ENCODE peak calls at places on chromosomes 5 and 9, in five cellular contexts. One of them, this sample, is unnamed.

GRCh38 chr9:136605966-136606365 is 56.8 kb upstream of the EGFL7 start:
- DNase-seq in activated T-cell treated with anti-CD3 and anti-CD28 coated beads, Interleukin-2, amount 50 U/mL, for 24 hours: no peak
- DNase-seq in naive thymus-derived CD4-positive, alpha-beta T cell: no peak
- DNase-seq in GM03348: no peak
- DNase-seq in A549: no peak
- DNase-seq in this sample: no peak

GRCh38 chr5:174610968-174611367 is 113.4 kb upstream of the MSX2 start:
- DNase-seq in activated T-cell treated with anti-CD3 and anti-CD28 coated beads, Interleukin-2, amount 50 U/mL, for 24 hours: no peak
- DNase-seq in naive thymus-derived CD4-positive, alpha-beta T cell: no peak
- DNase-seq in GM03348: no peak
- DNase-seq in A549: no peak
- DNase-seq in this sample: peak; percentile 40

GRCh38 chr5:96294887-96295209 is 138.2 kb downstream of the PCSK1 start:
- DNase-seq in activated T-cell treated with anti-CD3 and anti-CD28 coated beads, Interleukin-2, amount 50 U/mL, for 24 hours: no peak
- DNase-seq in naive thymus-derived CD4-positive, alpha-beta T cell: no peak
- DNase-seq in GM03348: no peak
- DNase-seq in A549: no peak
- DNase-seq in this sample: no peak

GRCh38 chr9:132670816-132671371 is 630 bp downstream of the GTF3C4 start:
- DNase-seq in activated T-cell treated with anti-CD3 and anti-CD28 coated beads, Interleukin-2, amount 50 U/mL, for 24 hours: no peak
- DNase-seq in naive thymus-derived CD4-positive, alpha-beta T cell: peak; percentile 19
- DNase-seq in GM03348: peak; percentile 50
- DNase-seq in A549: peak; percentile 26
- DNase-seq in this sample: no peak

GRCh38 chr5:175444060-175444904 is at the start of gene DRD1:
- DNase-seq in activated T-cell treated with anti-CD3 and anti-CD28 coated beads, Interleukin-2, amount 50 U/mL, for 24 hours: peak; percentile 81
- DNase-seq in naive thymus-derived CD4-positive, alpha-beta T cell: peak; percentile 39
- DNase-seq in GM03348: peak; percentile 67
- DNase-seq in A549: peak; percentile 50
- DNase-seq in this sample: no peak

GRCh38 chr5:101942321-101942882 is 353.7 kb downstream of the SLCO4C1 start:
- DNase-seq in activated T-cell treated with anti-CD3 and anti-CD28 coated beads, Interleukin-2, amount 50 U/mL, for 24 hours: no peak
- DNase-seq in naive thymus-derived CD4-positive, alpha-beta T cell: no peak
- DNase-seq in GM03348: no peak
- DNase-seq in A549: peak; percentile 45
- DNase-seq in this sample: no peak

GRCh38 chr9:71921190-71921814 is 9.9 kb downstream of the C9orf85 start:
- DNase-seq in activated T-cell treated with anti-CD3 and anti-CD28 coated beads, Interleukin-2, amount 50 U/mL, for 24 hours: no peak
- DNase-seq in naive thymus-derived CD4-positive, alpha-beta T cell: no peak
- DNase-seq in GM03348: no peak
- DNase-seq in A549: no peak
- DNase-seq in this sample: no peak

GRCh38 chr9:93594041-93594756 is 17.8 kb downstream of the PHF2 start:
- DNase-seq in activated T-cell treated with anti-CD3 and anti-CD28 coated beads, Interleukin-2, amount 50 U/mL, for 24 hours: no peak
- DNase-seq in naive thymus-derived CD4-positive, alpha-beta T cell: no peak
- DNase-seq in GM03348: peak; percentile 1
- DNase-seq in A549: no peak
- DNase-seq in this sample: no peak

GRCh38 chr9:104817437-104817836 is 53.5 kb downstream of the NIPSNAP3B start:
- DNase-seq in activated T-cell treated with anti-CD3 and anti-CD28 coated beads, Interleukin-2, amount 50 U/mL, for 24 hours: no peak
- DNase-seq in naive thymus-derived CD4-positive, alpha-beta T cell: no peak
- DNase-seq in GM03348: no peak
- DNase-seq in A549: no peak
- DNase-seq in this sample: no peak

GRCh38 chr5:54159837-54160215 is 150.5 kb downstream of the ARL15 start:
- DNase-seq in activated T-cell treated with anti-CD3 and anti-CD28 coated beads, Interleukin-2, amount 50 U/mL, for 24 hours: no peak
- DNase-seq in naive thymus-derived CD4-positive, alpha-beta T cell: no peak
- DNase-seq in GM03348: peak; percentile 33
- DNase-seq in A549: no peak
- DNase-seq in this sample: no peak

GRCh38 chr9:133600747-133601146 is 8.4 kb downstream of the FAM163B start:
- DNase-seq in activated T-cell treated with anti-CD3 and anti-CD28 coated beads, Interleukin-2, amount 50 U/mL, for 24 hours: no peak
- DNase-seq in naive thymus-derived CD4-positive, alpha-beta T cell: no peak
- DNase-seq in GM03348: no peak
- DNase-seq in A549: no peak
- DNase-seq in this sample: no peak

GRCh38 chr9:92501671-92502393 is 19.5 kb upstream of the ASPN start:
- DNase-seq in activated T-cell treated with anti-CD3 and anti-CD28 coated beads, Interleukin-2, amount 50 U/mL, for 24 hours: no peak
- DNase-seq in naive thymus-derived CD4-positive, alpha-beta T cell: no peak
- DNase-seq in GM03348: peak; percentile 79
- DNase-seq in A549: peak; percentile 65
- DNase-seq in this sample: peak; percentile 45

GRCh38 chr9:120854596-120855327 is 12.0 kb upstream of the PSMD5 start:
- DNase-seq in activated T-cell treated with anti-CD3 and anti-CD28 coated beads, Interleukin-2, amount 50 U/mL, for 24 hours: no peak
- DNase-seq in naive thymus-derived CD4-positive, alpha-beta T cell: no peak
- DNase-seq in GM03348: no peak
- DNase-seq in A549: no peak
- DNase-seq in this sample: no peak

GRCh38 chr9:135957431-135957830 is 3.7 kb downstream of the UBAC1 start:
- DNase-seq in activated T-cell treated with anti-CD3 and anti-CD28 coated beads, Interleukin-2, amount 50 U/mL, for 24 hours: no peak
- DNase-seq in naive thymus-derived CD4-positive, alpha-beta T cell: no peak
- DNase-seq in GM03348: no peak
- DNase-seq in A549: no peak
- DNase-seq in this sample: no peak

GRCh38 chr5:98793223-98793622 is 19.8 kb downstream of the RGMB start:
- DNase-seq in activated T-cell treated with anti-CD3 and anti-CD28 coated beads, Interleukin-2, amount 50 U/mL, for 24 hours: no peak
- DNase-seq in naive thymus-derived CD4-positive, alpha-beta T cell: no peak
- DNase-seq in GM03348: no peak
- DNase-seq in A549: no peak
- DNase-seq in this sample: no peak

GRCh38 chr9:117035546-117035945 is 348.4 kb downstream of the TRIM32 start:
- DNase-seq in activated T-cell treated with anti-CD3 and anti-CD28 coated beads, Interleukin-2, amount 50 U/mL, for 24 hours: no peak
- DNase-seq in naive thymus-derived CD4-positive, alpha-beta T cell: no peak
- DNase-seq in GM03348: no peak
- DNase-seq in A549: no peak
- DNase-seq in this sample: no peak

GRCh38 chr9:86721843-86722705 is 225.2 kb downstream of the GAS1 start:
- DNase-seq in activated T-cell treated with anti-CD3 and anti-CD28 coated beads, Interleukin-2, amount 50 U/mL, for 24 hours: no peak
- DNase-seq in naive thymus-derived CD4-positive, alpha-beta T cell: no peak
- DNase-seq in GM03348: peak; percentile 86
- DNase-seq in A549: no peak
- DNase-seq in this sample: peak; percentile 30